ENCODE peak calls at places on chromosomes 11 and 22, in seven cellular contexts. X is esophagus muscularis mucosa, H is stomach, E is upper lobe of left lung, B is SK-N-SH, R is HepG2, M is HCT116. A is an unnamed sample.

GRCh38 chr11:115552151-115552550 is 47.9 kb upstream of the CADM1 start:
- DNase-seq in X (no peak), H (no peak), E (no peak), B (no peak), R (no peak), M (no peak), A (no peak)

GRCh38 chr11:60088364-60088763 is at the start of gene MS4A2:
- DNase-seq in X (no peak), H (no peak), E (no peak), B (no peak), R (no peak), M (no peak), A (no peak)

GRCh38 chr11:47101452-47101851 is 75.2 kb downstream of the ARFGAP2 start:
- DNase-seq in X (no peak), H (no peak), E (no peak), B (no peak), R (no peak), M (no peak), A (no peak)

GRCh38 chr11:121933694-121934093 is 182.3 kb downstream of the BLID start:
- DNase-seq in X (no peak), H (no peak), E (no peak), B (no peak), R (no peak), M (no peak), A (no peak)

GRCh38 chr11:20669833-20670684 is 673 bp downstream of the NELL1 start:
- DNase-seq in X (peak), H (no peak), E (peak), B (peak), R (no peak), M (no peak), A (no peak)

GRCh38 chr22:50305393-50305657 is 2.1 kb downstream of the PLXNB2 start:
- DNase-seq in X (no peak), H (no peak), E (no peak), B (no peak), R (no peak), M (no peak), A (no peak)

GRCh38 chr11:131584694-131585592 is 214.5 kb downstream of the NTM start:
- DNase-seq in X (no peak), H (no peak), E (peak), B (peak), R (no peak), M (no peak), A (no peak)

GRCh38 chr11:61158691-61159381 is 2.4 kb downstream of the VPS37C start:
- DNase-seq in X (no peak), H (no peak), E (no peak), B (no peak), R (no peak), M (no peak), A (peak)

GRCh38 chr11:114135737-114136151 is 76.2 kb downstream of the ZBTB16 start:
- DNase-seq in X (no peak), H (no peak), E (no peak), B (no peak), R (no peak), M (no peak), A (no peak)

GRCh38 chr22:23036684-23037428 is 33.5 kb upstream of the GNAZ start:
- DNase-seq in X (peak), H (no peak), E (no peak), B (peak), R (peak), M (no peak), A (no peak)

GRCh38 chr11:1739576-1739975 is 10.8 kb downstream of the IFITM10 start:
- DNase-seq in X (no peak), H (no peak), E (no peak), B (no peak), R (no peak), M (no peak), A (no peak)

GRCh38 chr11:85086511-85087284 is 540.4 kb downstream of the DLG2 start:
- DNase-seq in X (no peak), H (no peak), E (no peak), B (no peak), R (no peak), M (no peak), A (no peak)

GRCh38 chr11:86931965-86932332 is 23.2 kb downstream of the FZD4 start:
- DNase-seq in X (no peak), H (no peak), E (no peak), B (no peak), R (no peak), M (no peak), A (no peak)

GRCh38 chr22:47384977-47385376 is 622.5 kb downstream of the TBC1D22A start:
- DNase-seq in X (no peak), H (no peak), E (no peak), B (no peak), R (no peak), M (no peak), A (no peak)

GRCh38 chr22:16586170-16586569 is 6.4 kb downstream of the CCT8L2 start:
- DNase-seq in X (no peak), H (no peak), E (no peak), B (no peak), R (no peak), M (no peak), A (no peak)

GRCh38 chr11:128903248-128904041 is 12.3 kb downstream of the KCNJ5 start:
- DNase-seq in X (no peak), H (no peak), E (no peak), B (no peak), R (no peak), M (no peak), A (peak)

GRCh38 chr22:37918580-37919274 is 12.6 kb downstream of the MICALL1 start:
- DNase-seq in X (no peak), H (no peak), E (no peak), B (no peak), R (no peak), M (no peak), A (no peak)

GRCh38 chr11:80084614-80085013 is 643.8 kb upstream of the TENM4 start:
- DNase-seq in X (no peak), H (no peak), E (no peak), B (no peak), R (no peak), M (no peak), A (no peak)

GRCh38 chr11:8807544-8808225 is 103.3 kb upstream of the AKIP1 start:
- DNase-seq in X (no peak), H (peak), E (no peak), B (no peak), R (no peak), M (no peak), A (peak)

GRCh38 chr22:37905534-37906363 is at the start of gene MICALL1:
- DNase-seq in X (no peak), H (peak), E (peak), B (peak), R (no peak), M (no peak), A (peak)

GRCh38 chr11:106858200-106858599 is 160.1 kb downstream of the GUCY1A2 start:
- DNase-seq in X (no peak), H (no peak), E (no peak), B (no peak), R (no peak), M (no peak), A (no peak)

GRCh38 chr11:47469411-47470179 is 20.7 kb upstream of the RAPSN start:
- DNase-seq in X (no peak), H (no peak), E (no peak), B (no peak), R (no peak), M (no peak), A (no peak)

GRCh38 chr11:14519692-14520085 is 497 bp downstream of the PSMA1 start:
- DNase-seq in X (no peak), H (no peak), E (no peak), B (no peak), R (no peak), M (no peak), A (no peak)

GRCh38 chr11:81658722-81659121 is 1074.9 kb downstream of the FAM181B start:
- DNase-seq in X (no peak), H (no peak), E (no peak), B (peak), R (peak), M (no peak), A (no peak)

GRCh38 chr11:12968101-12968500 is 41.0 kb upstream of the RASSF10 start:
- DNase-seq in X (no peak), H (no peak), E (no peak), B (no peak), R (no peak), M (no peak), A (no peak)

GRCh38 chr11:115504279-115505158 is at the start of gene CADM1:
- DNase-seq in X (no peak), H (peak), E (peak), B (peak), R (peak), M (no peak), A (peak)

GRCh38 chr11:124807201-124807600 is 7.0 kb upstream of the MSANTD2 start:
- DNase-seq in X (no peak), H (no peak), E (no peak), B (no peak), R (no peak), M (no peak), A (no peak)

GRCh38 chr11:73321342-73322110 is 13.4 kb downstream of the ARHGEF17 start:
- DNase-seq in X (no peak), H (no peak), E (peak), B (peak), R (no peak), M (no peak), A (no peak)

GRCh38 chr11:104163100-104164027 is 583 bp downstream of the PDGFD start:
- DNase-seq in X (no peak), H (peak), E (no peak), B (peak), R (no peak), M (no peak), A (no peak)

GRCh38 chr11:64419818-64420485 is 61.0 kb downstream of the RPS6KA4 start:
- DNase-seq in X (no peak), H (no peak), E (no peak), B (no peak), R (no peak), M (no peak), A (no peak)

GRCh38 chr22:32802291-32802826 is 854 bp downstream of the TIMP3 start:
- DNase-seq in X (no peak), H (no peak), E (no peak), B (no peak), R (no peak), M (no peak), A (no peak)

GRCh38 chr22:32804036-32804435 is 2.5 kb downstream of the TIMP3 start:
- DNase-seq in X (no peak), H (no peak), E (peak), B (no peak), R (no peak), M (no peak), A (no peak)

GRCh38 chr22:32804823-32805585 is 3.5 kb downstream of the TIMP3 start:
- DNase-seq in X (no peak), H (no peak), E (peak), B (no peak), R (no peak), M (no peak), A (no peak)

GRCh38 chr22:32801436-32802290 is at the start of gene TIMP3:
- DNase-seq in X (peak), H (peak), E (peak), B (peak), R (no peak), M (no peak), A (peak)

GRCh38 chr22:32803020-32803758 is 1.7 kb downstream of the TIMP3 start:
- DNase-seq in X (no peak), H (no peak), E (peak), B (no peak), R (no peak), M (no peak), A (no peak)
- H3K27ac ChIP-seq in X (peak), H (peak), E (peak), B (no peak), R (peak), M (no peak), A (peak)

DNA sequence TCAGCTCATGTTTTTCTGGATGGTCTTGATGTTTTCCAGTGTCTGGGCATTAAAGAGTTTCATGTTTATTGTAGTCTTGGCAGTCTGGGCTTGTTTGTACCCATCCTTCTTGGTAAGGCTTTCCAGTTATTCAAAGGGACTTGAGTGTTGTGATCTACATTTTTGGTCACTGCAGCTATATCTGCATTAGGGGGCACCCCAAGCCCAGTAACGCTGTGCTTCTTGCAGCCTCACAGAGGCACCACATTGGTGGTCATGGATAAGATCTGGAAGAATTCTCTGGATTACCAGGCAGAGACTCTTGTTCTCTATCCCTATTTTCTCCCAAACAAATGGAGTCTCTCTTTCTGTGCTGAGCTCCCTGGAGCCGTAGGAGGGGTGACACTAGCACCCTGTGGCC is 451.5 kb upstream of the FAT3 start:
- DNase-seq in X (no peak), H (no peak), E (no peak), B (no peak), R (no peak), M (no peak), A (no peak)
- TF ChIP-seq POLR2AphosphoS5 in X (no peak), H (no peak), E (no peak), B (no peak), R (no peak), M (no peak), A (no peak)

DNA sequence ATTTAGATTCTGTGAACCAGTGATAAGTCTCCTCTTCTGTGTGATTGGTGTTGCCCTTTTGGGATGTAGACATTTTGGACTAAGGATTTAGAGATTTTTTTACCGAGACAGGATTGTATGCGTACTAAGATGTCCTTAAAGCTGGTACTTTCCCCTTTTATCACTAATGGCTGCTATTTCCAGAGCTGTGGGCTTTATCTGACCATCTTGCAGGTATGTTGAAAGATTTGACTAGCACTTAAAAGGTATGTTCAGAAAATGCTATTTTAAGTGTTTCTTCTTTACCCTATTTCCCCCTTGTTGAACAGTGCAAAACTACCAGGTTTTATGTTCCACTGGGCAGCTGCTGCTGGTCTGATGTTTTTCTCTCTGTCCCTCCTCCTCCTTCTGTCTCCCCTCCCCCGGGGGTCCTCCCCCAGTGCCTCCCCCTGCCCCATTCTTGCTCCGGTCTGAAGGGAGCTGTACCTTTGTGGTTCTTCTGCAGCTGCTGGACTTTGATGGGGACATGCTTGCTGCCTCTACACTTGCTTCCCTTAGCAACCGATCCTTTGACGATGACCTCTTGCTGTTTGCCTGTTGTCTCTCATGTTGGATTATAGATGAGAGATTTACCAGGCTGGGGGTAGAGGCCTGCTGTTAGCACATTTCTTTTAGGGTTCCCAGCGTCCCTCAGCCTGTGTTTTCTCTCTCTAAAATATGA is 59.6 kb downstream of the ZNRF3 start:
- DNase-seq in X (no peak), H (no peak), E (no peak), B (no peak), R (no peak), M (no peak), A (no peak)
- H3K27ac ChIP-seq in X (no peak), H (no peak), E (no peak), B (no peak), R (peak), M (no peak), A (no peak)

GRCh38 chr11:68528630-68529029 is 68.1 kb downstream of the PPP6R3 start:
- DNase-seq in X (no peak), H (no peak), E (no peak), B (no peak), R (no peak), M (no peak), A (peak)
- TF ChIP-seq POLR2AphosphoS5 in X (peak), H (no peak), E (peak), B (no peak), R (no peak), M (no peak), A (peak)